ENCODE peak calls at places on chromosomes 1 and 21, in seven cellular contexts. One of them, this sample, is unnamed.

GRCh38 chr1:9355503-9355902 is 62.8 kb downstream of the SPSB1 start:
- DNase-seq in GM04504: no peak
- DNase-seq in stimulated activated CD8-positive, alpha-beta memory T cell treated with anti-CD3 and anti-CD28 coated beads, Interleukin-7, amount 100 ng/mL, for 1 hour: no peak
- DNase-seq in activated T-helper 1 cell treated with anti-CD3 and anti-CD28 coated beads, Interleukin-2, amount 50 U/mL, for 16 hours: no peak
- DNase-seq in retina: no peak
- DNase-seq in mucosa of gallbladder: no peak
- DNase-seq in NCI-H748 treated with DMSO at 0.1 percent for 48 hours: no peak
- DNase-seq in this sample: no peak

GRCh38 chr1:45769261-45769932 is 18.9 kb upstream of the IPP start:
- DNase-seq in GM04504: no peak
- DNase-seq in stimulated activated CD8-positive, alpha-beta memory T cell treated with anti-CD3 and anti-CD28 coated beads, Interleukin-7, amount 100 ng/mL, for 1 hour: no peak
- DNase-seq in activated T-helper 1 cell treated with anti-CD3 and anti-CD28 coated beads, Interleukin-2, amount 50 U/mL, for 16 hours: no peak
- DNase-seq in retina: no peak
- DNase-seq in mucosa of gallbladder: no peak
- DNase-seq in NCI-H748 treated with DMSO at 0.1 percent for 48 hours: no peak
- DNase-seq in this sample: peak; percentile 77

GRCh38 chr21:39657091-39657689 is 44.5 kb downstream of the B3GALT5 start:
- DNase-seq in GM04504: no peak
- DNase-seq in stimulated activated CD8-positive, alpha-beta memory T cell treated with anti-CD3 and anti-CD28 coated beads, Interleukin-7, amount 100 ng/mL, for 1 hour: no peak
- DNase-seq in activated T-helper 1 cell treated with anti-CD3 and anti-CD28 coated beads, Interleukin-2, amount 50 U/mL, for 16 hours: no peak
- DNase-seq in retina: no peak
- DNase-seq in mucosa of gallbladder: peak; percentile 79
- DNase-seq in NCI-H748 treated with DMSO at 0.1 percent for 48 hours: no peak
- DNase-seq in this sample: no peak

GRCh38 chr1:36182734-36183133 is 26.8 kb downstream of the MAP7D1 start:
- DNase-seq in GM04504: no peak
- DNase-seq in stimulated activated CD8-positive, alpha-beta memory T cell treated with anti-CD3 and anti-CD28 coated beads, Interleukin-7, amount 100 ng/mL, for 1 hour: no peak
- DNase-seq in activated T-helper 1 cell treated with anti-CD3 and anti-CD28 coated beads, Interleukin-2, amount 50 U/mL, for 16 hours: no peak
- DNase-seq in retina: no peak
- DNase-seq in mucosa of gallbladder: no peak
- DNase-seq in NCI-H748 treated with DMSO at 0.1 percent for 48 hours: no peak
- DNase-seq in this sample: peak; percentile 45

GRCh38 chr1:64493864-64494263 is 23.9 kb downstream of the CACHD1 start:
- DNase-seq in GM04504: no peak
- DNase-seq in stimulated activated CD8-positive, alpha-beta memory T cell treated with anti-CD3 and anti-CD28 coated beads, Interleukin-7, amount 100 ng/mL, for 1 hour: no peak
- DNase-seq in activated T-helper 1 cell treated with anti-CD3 and anti-CD28 coated beads, Interleukin-2, amount 50 U/mL, for 16 hours: no peak
- DNase-seq in retina: peak; percentile 51
- DNase-seq in mucosa of gallbladder: no peak
- DNase-seq in NCI-H748 treated with DMSO at 0.1 percent for 48 hours: no peak
- DNase-seq in this sample: no peak

GRCh38 chr1:228190182-228190581 is 17.7 kb upstream of the OBSCN start:
- DNase-seq in GM04504: no peak
- DNase-seq in stimulated activated CD8-positive, alpha-beta memory T cell treated with anti-CD3 and anti-CD28 coated beads, Interleukin-7, amount 100 ng/mL, for 1 hour: no peak
- DNase-seq in activated T-helper 1 cell treated with anti-CD3 and anti-CD28 coated beads, Interleukin-2, amount 50 U/mL, for 16 hours: no peak
- DNase-seq in retina: no peak
- DNase-seq in mucosa of gallbladder: no peak
- DNase-seq in NCI-H748 treated with DMSO at 0.1 percent for 48 hours: no peak
- DNase-seq in this sample: no peak

GRCh38 chr1:45275054-45275453 is 51.6 kb upstream of the HPDL start:
- DNase-seq in GM04504: no peak
- DNase-seq in stimulated activated CD8-positive, alpha-beta memory T cell treated with anti-CD3 and anti-CD28 coated beads, Interleukin-7, amount 100 ng/mL, for 1 hour: no peak
- DNase-seq in activated T-helper 1 cell treated with anti-CD3 and anti-CD28 coated beads, Interleukin-2, amount 50 U/mL, for 16 hours: no peak
- DNase-seq in retina: no peak
- DNase-seq in mucosa of gallbladder: no peak
- DNase-seq in NCI-H748 treated with DMSO at 0.1 percent for 48 hours: no peak
- DNase-seq in this sample: no peak

GRCh38 chr21:37551406-37552355 is 185.1 kb downstream of the DYRK1A start:
- DNase-seq in GM04504: no peak
- DNase-seq in stimulated activated CD8-positive, alpha-beta memory T cell treated with anti-CD3 and anti-CD28 coated beads, Interleukin-7, amount 100 ng/mL, for 1 hour: no peak
- DNase-seq in activated T-helper 1 cell treated with anti-CD3 and anti-CD28 coated beads, Interleukin-2, amount 50 U/mL, for 16 hours: no peak
- DNase-seq in retina: no peak
- DNase-seq in mucosa of gallbladder: peak; percentile 51
- DNase-seq in NCI-H748 treated with DMSO at 0.1 percent for 48 hours: no peak
- DNase-seq in this sample: peak; percentile 38

GRCh38 chr1:206674745-206675175 is 9.9 kb upstream of the MAPKAPK2 start:
- DNase-seq in GM04504: peak; percentile 97
- DNase-seq in stimulated activated CD8-positive, alpha-beta memory T cell treated with anti-CD3 and anti-CD28 coated beads, Interleukin-7, amount 100 ng/mL, for 1 hour: no peak
- DNase-seq in activated T-helper 1 cell treated with anti-CD3 and anti-CD28 coated beads, Interleukin-2, amount 50 U/mL, for 16 hours: no peak
- DNase-seq in retina: no peak
- DNase-seq in mucosa of gallbladder: peak; percentile 86
- DNase-seq in NCI-H748 treated with DMSO at 0.1 percent for 48 hours: no peak
- DNase-seq in this sample: peak; percentile 46

GRCh38 chr1:183273300-183273699 is 87.2 kb downstream of the LAMC2 start:
- DNase-seq in GM04504: no peak
- DNase-seq in stimulated activated CD8-positive, alpha-beta memory T cell treated with anti-CD3 and anti-CD28 coated beads, Interleukin-7, amount 100 ng/mL, for 1 hour: no peak
- DNase-seq in activated T-helper 1 cell treated with anti-CD3 and anti-CD28 coated beads, Interleukin-2, amount 50 U/mL, for 16 hours: no peak
- DNase-seq in retina: no peak
- DNase-seq in mucosa of gallbladder: no peak
- DNase-seq in NCI-H748 treated with DMSO at 0.1 percent for 48 hours: no peak
- DNase-seq in this sample: no peak

This sample was measured in DMS79 treated with DMSO at 0.1 percent for 48 hours.